ENCODE peak calls at places on chromosomes 4 and X, in five cellular contexts. One of them, this sample, is unnamed.
A peak's percentile ranks its signal among the peaks of the same experiment; 100 is the strongest.

GRCh38 chrX:24760601-24761000 is 66.9 kb downstream of the POLA1 start:
- DNase-seq in GM12878: no peak
- DNase-seq in H1: no peak
- DNase-seq in SK-N-SH: no peak
- DNase-seq in K562: no peak
- DNase-seq in this sample: no peak

GRCh38 chr4:17552427-17552826 is 24.6 kb upstream of the LAP3 start:
- DNase-seq in GM12878: no peak
- DNase-seq in H1: no peak
- DNase-seq in SK-N-SH: peak; percentile 60
- DNase-seq in K562: no peak
- DNase-seq in this sample: no peak

GRCh38 chr4:18042754-18043153 is 21.2 kb upstream of the LCORL start:
- DNase-seq in GM12878: no peak
- DNase-seq in H1: no peak
- DNase-seq in SK-N-SH: no peak
- DNase-seq in K562: no peak
- DNase-seq in this sample: no peak

GRCh38 chrX:19888419-19888879 is 1.0 kb upstream of the SH3KBP1 start:
- DNase-seq in GM12878: no peak
- DNase-seq in H1: no peak
- DNase-seq in SK-N-SH: peak; percentile 70
- DNase-seq in K562: peak; percentile 18
- DNase-seq in this sample: peak; percentile 78

GRCh38 chr4:140047017-140047640 is 106.9 kb downstream of the MAML3 start:
- DNase-seq in GM12878: no peak
- DNase-seq in H1: no peak
- DNase-seq in SK-N-SH: no peak
- DNase-seq in K562: no peak
- DNase-seq in this sample: no peak

GRCh38 chr4:103754844-103755243 is 35.1 kb upstream of the TACR3 start:
- DNase-seq in GM12878: no peak
- DNase-seq in H1: no peak
- DNase-seq in SK-N-SH: no peak
- DNase-seq in K562: no peak
- DNase-seq in this sample: peak; percentile 23

GRCh38 chr4:140807491-140808257 is 51.5 kb upstream of the TBC1D9 start:
- DNase-seq in GM12878: peak; percentile 71
- DNase-seq in H1: no peak
- DNase-seq in SK-N-SH: no peak
- DNase-seq in K562: no peak
- DNase-seq in this sample: no peak

GRCh38 chr4:791866-792630 is 33.9 kb downstream of the CPLX1 start:
- DNase-seq in GM12878: no peak
- DNase-seq in H1: no peak
- DNase-seq in SK-N-SH: no peak
- DNase-seq in K562: no peak
- DNase-seq in this sample: no peak

GRCh38 chrX:134075894-134076718 is 90.7 kb upstream of the GPC3 start:
- DNase-seq in GM12878: no peak
- DNase-seq in H1: no peak
- DNase-seq in SK-N-SH: no peak
- DNase-seq in K562: no peak
- DNase-seq in this sample: no peak

GRCh38 chr4:141922224-141922623 is 285.8 kb downstream of the IL15 start:
- DNase-seq in GM12878: no peak
- DNase-seq in H1: no peak
- DNase-seq in SK-N-SH: no peak
- DNase-seq in K562: no peak
- DNase-seq in this sample: no peak

GRCh38 chr4:37425857-37426256 is 181.3 kb downstream of the NWD2 start:
- DNase-seq in GM12878: no peak
- DNase-seq in H1: no peak
- DNase-seq in SK-N-SH: no peak
- DNase-seq in K562: no peak
- DNase-seq in this sample: no peak

GRCh38 chr4:15420642-15421041 is 7.2 kb upstream of the C1QTNF7 start:
- DNase-seq in GM12878: no peak
- DNase-seq in H1: no peak
- DNase-seq in SK-N-SH: no peak
- DNase-seq in K562: no peak
- DNase-seq in this sample: no peak

GRCh38 chrX:68827256-68827655 is 1.6 kb upstream of the EFNB1 start:
- DNase-seq in GM12878: no peak
- DNase-seq in H1: no peak
- DNase-seq in SK-N-SH: no peak
- DNase-seq in K562: no peak
- DNase-seq in this sample: no peak

GRCh38 chrX:123803331-123803983 is 56.4 kb upstream of the XIAP start:
- DNase-seq in GM12878: no peak
- DNase-seq in H1: no peak
- DNase-seq in SK-N-SH: peak; percentile 46
- DNase-seq in K562: peak; percentile 68
- DNase-seq in this sample: peak; percentile 97

GRCh38 chrX:35696760-35697234 is 101.3 kb upstream of the MAGEB16 start:
- DNase-seq in GM12878: peak; percentile 47
- DNase-seq in H1: no peak
- DNase-seq in SK-N-SH: no peak
- DNase-seq in K562: no peak
- DNase-seq in this sample: no peak

GRCh38 chr4:5420266-5420665 is 288.1 kb downstream of the EVC2 start:
- DNase-seq in GM12878: no peak
- DNase-seq in H1: no peak
- DNase-seq in SK-N-SH: no peak
- DNase-seq in K562: no peak
- DNase-seq in this sample: no peak

GRCh38 chr4:8705161-8706145 is 112.9 kb downstream of the CPZ start:
- DNase-seq in GM12878: no peak
- DNase-seq in H1: peak; percentile 47
- DNase-seq in SK-N-SH: no peak
- DNase-seq in K562: no peak
- DNase-seq in this sample: no peak

GRCh38 chr4:111228874-111229273 is 606.0 kb upstream of the PITX2 start:
- DNase-seq in GM12878: no peak
- DNase-seq in H1: no peak
- DNase-seq in SK-N-SH: no peak
- DNase-seq in K562: no peak
- DNase-seq in this sample: no peak

GRCh38 chrX:10098235-10098819 is 58.4 kb upstream of the CLCN4 start:
- DNase-seq in GM12878: peak; percentile 51
- DNase-seq in H1: no peak
- DNase-seq in SK-N-SH: no peak
- DNase-seq in K562: no peak
- DNase-seq in this sample: no peak

GRCh38 chr4:133694416-133694815 is 507.2 kb downstream of the PABPC4L start:
- DNase-seq in GM12878: no peak
- DNase-seq in H1: no peak
- DNase-seq in SK-N-SH: no peak
- DNase-seq in K562: no peak
- DNase-seq in this sample: no peak

GRCh38 chrX:9532349-9532748 is 67.5 kb downstream of the TBL1X start:
- DNase-seq in GM12878: no peak
- DNase-seq in H1: no peak
- DNase-seq in SK-N-SH: no peak
- DNase-seq in K562: no peak
- DNase-seq in this sample: no peak

GRCh38 chr4:147723316-147723715 is 8.6 kb upstream of the ARHGAP10 start:
- DNase-seq in GM12878: no peak
- DNase-seq in H1: peak; percentile 32
- DNase-seq in SK-N-SH: no peak
- DNase-seq in K562: no peak
- DNase-seq in this sample: peak; percentile 21

GRCh38 chrX:20968996-20969395 is 405.2 kb upstream of the CNKSR2 start:
- DNase-seq in GM12878: no peak
- DNase-seq in H1: no peak
- DNase-seq in SK-N-SH: no peak
- DNase-seq in K562: no peak
- DNase-seq in this sample: no peak

GRCh38 chr4:117957570-117957969 is 76.7 kb upstream of the NDST3 start:
- DNase-seq in GM12878: no peak
- DNase-seq in H1: no peak
- DNase-seq in SK-N-SH: no peak
- DNase-seq in K562: no peak
- DNase-seq in this sample: no peak

GRCh38 chr4:80138556-80139538 is 58.5 kb upstream of the PRDM8 start:
- DNase-seq in GM12878: peak; percentile 12
- DNase-seq in H1: no peak
- DNase-seq in SK-N-SH: no peak
- DNase-seq in K562: no peak
- DNase-seq in this sample: no peak

GRCh38 chr4:169664615-169665014 is 44.2 kb downstream of the CLCN3 start:
- DNase-seq in GM12878: no peak
- DNase-seq in H1: no peak
- DNase-seq in SK-N-SH: peak; percentile 21
- DNase-seq in K562: no peak
- DNase-seq in this sample: no peak

GRCh38 chr4:153538408-153539057 is 72.4 kb downstream of the TMEM131L start:
- DNase-seq in GM12878: no peak
- DNase-seq in H1: no peak
- DNase-seq in SK-N-SH: peak; percentile 61
- DNase-seq in K562: no peak
- DNase-seq in this sample: no peak

GRCh38 chr4:99447079-99447478 is 11.9 kb upstream of the ADH7 start:
- DNase-seq in GM12878: peak; percentile 34
- DNase-seq in H1: no peak
- DNase-seq in SK-N-SH: no peak
- DNase-seq in K562: peak; percentile 11
- DNase-seq in this sample: no peak

GRCh38 chr4:184028571-184028996 is 123.5 kb downstream of the STOX2 start:
- DNase-seq in GM12878: no peak
- DNase-seq in H1: no peak
- DNase-seq in SK-N-SH: no peak
- DNase-seq in K562: no peak
- DNase-seq in this sample: no peak
- TF ChIP-seq GABPA in GM12878: no peak
- TF ChIP-seq GABPA in H1: no peak
- TF ChIP-seq GABPA in SK-N-SH: no peak
- TF ChIP-seq GABPA in K562: no peak
- TF ChIP-seq GABPA in this sample: no peak

DNA sequence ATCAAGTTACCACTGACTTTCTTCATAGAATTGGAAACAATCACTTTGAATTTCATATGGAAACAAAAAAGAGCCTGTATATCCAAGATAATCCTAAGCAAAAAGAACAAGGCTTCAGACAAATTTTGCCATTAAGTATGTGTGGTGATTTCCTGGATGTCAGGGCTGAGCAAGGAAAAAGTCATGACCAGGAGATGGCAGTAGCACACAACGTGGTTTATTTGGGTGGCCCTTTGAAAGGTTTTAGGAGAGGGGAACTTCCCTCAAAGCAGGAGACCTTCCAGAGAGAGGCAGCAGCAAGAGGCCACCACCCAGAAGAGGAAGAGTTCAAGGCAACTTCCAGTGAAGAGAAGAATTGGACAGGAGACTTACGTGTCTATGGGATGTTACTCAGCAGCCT is 18.1 kb upstream of the ZXDB start:
- DNase-seq in GM12878: no peak
- DNase-seq in H1: no peak
- DNase-seq in SK-N-SH: no peak
- DNase-seq in K562: no peak
- DNase-seq in this sample: no peak
- TF ChIP-seq GABPA in GM12878: no peak
- TF ChIP-seq GABPA in H1: no peak
- TF ChIP-seq GABPA in SK-N-SH: no peak
- TF ChIP-seq GABPA in K562: no peak
- TF ChIP-seq GABPA in this sample: no peak

DNA sequence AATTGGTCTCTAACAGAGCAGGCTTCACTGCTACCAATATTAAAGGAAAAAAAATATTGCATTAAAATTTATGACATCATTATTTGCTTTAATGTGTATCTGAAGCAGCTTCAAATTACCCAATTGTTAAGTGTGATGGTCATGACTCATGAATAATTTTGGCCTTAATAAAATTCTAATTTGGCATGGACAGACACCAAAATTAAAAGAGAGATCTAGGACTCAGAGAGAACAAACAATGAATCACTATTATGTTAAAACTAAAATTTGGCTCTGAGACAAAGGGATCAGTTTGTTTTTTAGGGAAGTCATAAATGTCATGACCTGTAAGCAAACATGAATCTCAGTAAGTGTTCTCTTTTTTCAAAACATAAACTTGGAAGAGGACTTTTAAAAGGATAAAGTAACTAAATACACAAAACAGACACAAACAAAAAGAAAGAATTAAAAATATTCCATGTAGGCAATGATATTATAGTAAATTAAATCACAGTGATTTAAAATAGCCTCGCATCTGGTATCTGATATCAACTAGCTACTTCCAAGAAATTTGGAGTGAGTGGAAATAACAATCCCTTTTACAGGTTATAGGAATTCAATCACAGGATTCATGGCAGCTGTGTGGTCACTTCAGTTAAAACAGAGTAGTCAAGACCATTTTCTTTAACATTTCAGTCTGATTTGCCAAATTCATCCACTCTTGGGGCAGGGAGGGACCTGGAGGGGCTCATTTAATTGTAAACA is 11.6 kb downstream of the VEGFC start:
- DNase-seq in GM12878: no peak
- DNase-seq in H1: no peak
- DNase-seq in SK-N-SH: no peak
- DNase-seq in K562: no peak
- DNase-seq in this sample: no peak
- TF ChIP-seq GABPA in GM12878: no peak
- TF ChIP-seq GABPA in H1: no peak
- TF ChIP-seq GABPA in SK-N-SH: no peak
- TF ChIP-seq GABPA in K562: no peak
- TF ChIP-seq GABPA in this sample: no peak

GRCh38 chr4:2256156-2256731 is 5.7 kb downstream of the MXD4 start:
- DNase-seq in GM12878: no peak
- DNase-seq in H1: peak; percentile 44
- DNase-seq in SK-N-SH: peak; percentile 24
- DNase-seq in K562: no peak
- DNase-seq in this sample: no peak

GRCh38 chr4:2255501-2256155 is 6.3 kb downstream of the MXD4 start:
- DNase-seq in GM12878: no peak
- DNase-seq in H1: no peak
- DNase-seq in SK-N-SH: peak; percentile 53
- DNase-seq in K562: no peak
- DNase-seq in this sample: no peak

GRCh38 chr4:2257361-2258001 is 4.4 kb downstream of the MXD4 start:
- DNase-seq in GM12878: no peak
- DNase-seq in H1: peak; percentile 38
- DNase-seq in SK-N-SH: peak; percentile 16
- DNase-seq in K562: no peak
- DNase-seq in this sample: no peak

GRCh38 chr4:2258091-2259035 is 3.5 kb downstream of the MXD4 start:
- DNase-seq in GM12878: no peak
- DNase-seq in H1: no peak
- DNase-seq in SK-N-SH: peak; percentile 8
- DNase-seq in K562: no peak
- DNase-seq in this sample: no peak

DNA sequence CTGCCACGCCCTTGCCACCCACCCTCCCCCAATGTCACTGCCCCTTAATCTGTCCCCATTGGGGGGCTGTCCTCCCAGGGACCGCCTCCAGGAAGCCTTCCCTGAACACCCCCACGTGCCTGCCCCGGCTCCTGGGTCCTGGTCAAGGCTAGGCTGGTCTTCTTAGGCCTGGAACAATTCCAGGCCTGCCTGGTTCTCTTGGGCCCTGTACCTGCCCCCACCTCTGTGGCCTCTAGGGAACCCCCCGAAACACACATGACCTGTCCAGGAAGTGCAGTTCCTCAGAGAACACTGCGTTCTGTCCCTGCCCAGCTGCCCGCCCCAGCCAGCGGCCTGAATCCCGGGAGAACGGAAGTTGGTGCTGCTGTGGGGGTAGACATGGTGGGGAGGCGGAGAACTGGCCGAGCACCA is 5.1 kb downstream of the MXD4 start:
- DNase-seq in GM12878: no peak
- DNase-seq in H1: peak; percentile 40
- DNase-seq in SK-N-SH: peak; percentile 16
- DNase-seq in K562: no peak
- DNase-seq in this sample: no peak
- TF ChIP-seq GABPA in GM12878: no peak
- TF ChIP-seq GABPA in H1: no peak
- TF ChIP-seq GABPA in SK-N-SH: no peak
- TF ChIP-seq GABPA in K562: no peak
- TF ChIP-seq GABPA in this sample: no peak

This sample was measured in HepG2.